ENCODE peak calls at places on chromosome 12, in eight cellular contexts. P is pancreas; F is OCI-LY7; C is CD8-positive, alpha-beta T cell; Y is CD4-positive, alpha-beta memory T cell; Z is endothelial cell of umbilical vein; K is heart left ventricle; N is esophagus squamous epithelium. T is an unnamed sample. For H3K9me3, the result is how much of the 10 kb centered on the place peaks cover.

GRCh38 chr12:25959069-25959961 is 833 bp downstream of the RASSF8 start:
- DNase-seq in P (peak), F (no peak), C (no peak), Y (no peak), Z (peak), K (peak), N (no peak), T (peak)

GRCh38 chr12:6430124-6430989 is 14.4 kb upstream of the CD27 start:
- DNase-seq in P (no peak), F (peak), C (no peak), Y (no peak), Z (peak), K (peak), N (no peak), T (peak)

GRCh38 chr12:116662612-116663144 is 75.2 kb downstream of the SPRING1 start:
- DNase-seq in P (no peak), F (no peak), C (no peak), Y (no peak), Z (no peak), K (peak), N (no peak), T (peak)

GRCh38 chr12:79834712-79835376 is 100.1 kb downstream of the PPP1R12A start:
- DNase-seq in P (no peak), F (no peak), C (no peak), Y (no peak), Z (no peak), K (no peak), N (no peak), T (no peak)

GRCh38 chr12:16950041-16950677 is 344.2 kb upstream of the LMO3 start:
- DNase-seq in P (no peak), F (no peak), C (no peak), Y (no peak), Z (no peak), K (no peak), N (no peak), T (no peak)

GRCh38 chr12:56120158-56120846 is 2.2 kb downstream of the ZC3H10 start:
- DNase-seq in P (no peak), F (no peak), C (no peak), Y (no peak), Z (no peak), K (peak), N (no peak), T (no peak)

GRCh38 chr12:98352218-98352811 is 163.1 kb upstream of the TMPO start:
- DNase-seq in P (no peak), F (no peak), C (no peak), Y (no peak), Z (peak), K (no peak), N (no peak), T (no peak)

GRCh38 chr12:92971869-92972524 is 42.9 kb upstream of the EEA1 start:
- DNase-seq in P (no peak), F (no peak), C (no peak), Y (no peak), Z (peak), K (no peak), N (no peak), T (no peak)

GRCh38 chr12:52168019-52168717 is 23.6 kb downstream of the KRT80 start:
- DNase-seq in P (peak), F (no peak), C (no peak), Y (no peak), Z (peak), K (peak), N (no peak), T (peak)

GRCh38 chr12:69196302-69197288 is 42.8 kb upstream of the CPSF6 start:
- DNase-seq in P (no peak), F (no peak), C (no peak), Y (no peak), Z (peak), K (no peak), N (no peak), T (no peak)
- H3K9me3 ChIP-seq in P (under half), F (under half), C (under half), Y (under half), Z (under half), K (under half), N (under half), T (under half)

DNA sequence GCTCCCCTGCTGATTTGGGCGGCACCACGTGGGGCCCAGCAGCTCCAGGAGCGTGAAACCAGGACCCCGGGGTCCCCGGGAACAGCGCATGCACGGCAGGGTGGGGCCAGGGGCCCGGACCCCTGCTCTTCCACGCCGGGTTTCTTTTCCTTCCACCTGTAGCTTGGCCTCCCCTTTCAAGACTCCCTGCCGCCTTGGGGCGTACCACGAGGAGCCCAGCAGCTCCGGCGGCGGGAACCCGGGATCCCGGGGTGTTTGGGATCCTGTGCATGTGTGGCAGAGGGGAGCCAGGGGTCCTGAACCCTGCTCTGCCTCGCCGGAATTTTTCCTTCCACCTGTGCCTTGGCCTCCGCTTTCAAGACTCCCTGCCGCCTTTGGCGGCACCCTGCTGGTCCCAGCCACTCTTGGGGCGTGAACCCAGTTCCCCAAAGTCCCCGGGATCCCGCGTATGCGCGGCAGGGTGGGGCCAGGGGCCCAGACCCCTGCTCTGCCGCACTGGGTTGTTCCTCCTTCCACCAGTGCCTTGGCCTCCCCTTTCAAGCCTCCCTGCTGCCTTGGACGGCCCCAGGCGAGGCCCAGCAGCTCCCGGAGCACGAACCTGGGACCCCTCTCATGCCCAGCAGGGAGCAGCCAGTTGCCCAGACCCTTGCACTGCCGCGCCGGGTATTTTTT is 322.7 kb downstream of the ALG10 start:
- DNase-seq in P (no peak), F (no peak), C (no peak), Y (no peak), Z (no peak), K (no peak), N (no peak), T (no peak)
- H3K9me3 ChIP-seq in P (under half), F (under half), C (under half), Y (under half), Z (under half), K (under half), N (half or more), T (half or more)

GRCh38 chr12:24360461-24360860 is 411.0 kb upstream of the SOX5 start:
- DNase-seq in P (no peak), F (no peak), C (no peak), Y (no peak), Z (no peak), K (no peak), N (no peak), T (no peak)

GRCh38 chr12:24361860-24362581 is 412.6 kb upstream of the SOX5 start:
- DNase-seq in P (no peak), F (no peak), C (no peak), Y (no peak), Z (no peak), K (no peak), N (no peak), T (no peak)

GRCh38 chr12:24359418-24359817 is 409.9 kb upstream of the SOX5 start:
- DNase-seq in P (no peak), F (no peak), C (no peak), Y (no peak), Z (no peak), K (no peak), N (no peak), T (no peak)

GRCh38 chr12:24360057-24360456 is 410.6 kb upstream of the SOX5 start:
- DNase-seq in P (no peak), F (no peak), C (no peak), Y (no peak), Z (no peak), K (no peak), N (no peak), T (no peak)

DNA sequence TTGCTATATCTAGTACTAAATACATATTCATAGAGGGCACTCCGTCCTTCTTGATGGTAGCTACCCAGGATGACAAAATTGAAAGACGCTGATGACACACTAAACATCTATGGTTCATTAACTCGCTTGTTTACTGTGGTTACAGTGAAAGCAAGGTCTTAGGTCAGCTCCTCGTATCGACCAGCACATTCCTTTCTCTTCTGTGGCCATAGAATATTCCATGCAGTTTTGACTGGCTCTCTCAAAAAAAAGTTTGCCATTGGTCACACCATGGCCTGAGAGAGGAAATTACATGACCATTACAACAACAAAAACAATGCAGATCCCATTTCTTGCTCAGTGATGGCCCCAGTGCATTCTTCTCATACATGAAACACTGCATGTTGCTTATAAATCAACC is 411.4 kb upstream of the SOX5 start:
- DNase-seq in P (no peak), F (no peak), C (no peak), Y (no peak), Z (no peak), K (no peak), N (no peak), T (no peak)
- H3K9me3 ChIP-seq in P (under half), F (under half), C (under half), Y (under half), Z (under half), K (under half), N (under half), T (under half)

GRCh38 chr12:34291426-34291901 is 269.2 kb downstream of the ALG10 start:
- DNase-seq in P (peak), F (no peak), C (no peak), Y (no peak), Z (no peak), K (no peak), N (no peak), T (no peak)
- H3K9me3 ChIP-seq in P (under half), F (under half), C (under half), Y (under half), Z (under half), K (under half), N (half or more), T (under half)

DNA sequence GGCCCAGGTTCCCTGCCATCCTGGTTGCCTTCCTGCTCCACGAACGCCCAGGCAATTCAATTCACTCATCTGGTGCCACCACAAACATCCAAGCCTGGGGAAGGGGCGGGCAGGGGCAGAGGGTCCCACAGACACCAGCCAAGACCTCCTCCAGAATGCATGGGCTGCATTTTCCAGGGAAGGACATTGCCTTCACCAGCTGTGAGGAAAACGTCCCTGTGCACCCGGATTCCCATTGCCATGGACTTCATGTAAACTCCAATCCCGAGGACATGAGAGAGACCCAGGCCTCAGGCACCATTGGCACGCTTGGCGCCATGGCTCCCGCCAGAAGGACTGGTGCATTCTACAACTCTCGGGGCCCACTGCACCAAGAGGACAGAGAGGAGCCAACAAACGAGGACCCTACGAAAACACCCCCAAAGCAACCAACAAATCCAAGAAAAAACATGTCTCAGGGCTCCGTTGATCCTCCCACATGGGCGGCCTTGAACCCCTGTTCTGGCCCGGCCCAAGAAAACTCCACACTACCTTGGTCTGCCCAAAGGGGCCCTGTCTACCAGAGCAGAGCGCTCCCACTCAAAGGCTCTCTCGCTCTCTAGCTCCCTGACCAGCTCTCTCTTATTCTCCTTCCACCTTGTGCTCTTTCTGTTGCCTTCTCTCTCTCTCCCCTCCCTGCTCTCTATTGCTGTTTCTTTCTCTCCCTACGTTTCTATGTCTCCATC is 183.9 kb downstream of the ALG10 start:
- DNase-seq in P (no peak), F (no peak), C (no peak), Y (no peak), Z (no peak), K (no peak), N (no peak), T (no peak)
- H3K9me3 ChIP-seq in P (under half), F (under half), C (under half), Y (under half), Z (under half), K (under half), N (under half), T (under half)

GRCh38 chr12:133057446-133057845 is 20.1 kb downstream of the ZNF84 start:
- DNase-seq in P (no peak), F (no peak), C (no peak), Y (no peak), Z (no peak), K (no peak), N (no peak), T (no peak)
- H3K9me3 ChIP-seq in P (half or more), F (half or more), C (half or more), Y (under half), Z (under half), K (under half), N (half or more), T (under half)

GRCh38 chr12:102415515-102415914 is 64.8 kb downstream of the IGF1 start:
- DNase-seq in P (no peak), F (no peak), C (no peak), Y (no peak), Z (no peak), K (no peak), N (no peak), T (no peak)

GRCh38 chr12:102417055-102417454 is 63.3 kb downstream of the IGF1 start:
- DNase-seq in P (no peak), F (no peak), C (no peak), Y (no peak), Z (no peak), K (no peak), N (no peak), T (no peak)

GRCh38 chr12:102421801-102422583 is 58.4 kb downstream of the IGF1 start:
- DNase-seq in P (no peak), F (no peak), C (no peak), Y (no peak), Z (peak), K (no peak), N (no peak), T (no peak)

GRCh38 chr12:102423447-102423846 is 56.9 kb downstream of the IGF1 start:
- DNase-seq in P (no peak), F (no peak), C (no peak), Y (no peak), Z (no peak), K (no peak), N (no peak), T (no peak)

GRCh38 chr12:102419094-102419764 is 61.1 kb downstream of the IGF1 start:
- DNase-seq in P (peak), F (no peak), C (no peak), Y (no peak), Z (no peak), K (no peak), N (no peak), T (no peak)
- H3K9me3 ChIP-seq in P (under half), F (under half), C (under half), Y (under half), Z (under half), K (under half), N (under half), T (under half)

GRCh38 chr12:34288963-34289345 is 266.7 kb downstream of the ALG10 start:
- DNase-seq in P (no peak), F (no peak), C (no peak), Y (no peak), Z (no peak), K (no peak), N (no peak), T (no peak)
- H3K9me3 ChIP-seq in P (under half), F (under half), C (under half), Y (under half), Z (under half), K (under half), N (half or more), T (under half)

GRCh38 chr12:62267026-62267425 is 6.8 kb downstream of the USP15 start:
- DNase-seq in P (no peak), F (no peak), C (no peak), Y (no peak), Z (no peak), K (no peak), N (no peak), T (no peak)
- H3K9me3 ChIP-seq in P (under half), F (under half), C (under half), Y (under half), Z (under half), K (under half), N (under half), T (under half)

T was measured in Peyer's patch.